ENCODE peak calls at places on chromosomes 13 and 19, in four cellular contexts. I, U, S and E are unnamed samples.

GRCh38 chr13:25756916-25757315 is 294.9 kb downstream of the SHISA2 start:
- DNase-seq in I (no peak), U (no peak), S (no peak), E (no peak)

GRCh38 chr13:85314686-85315085 is 484.5 kb downstream of the SLITRK6 start:
- DNase-seq in I (no peak), U (no peak), S (no peak), E (no peak)

GRCh38 chr19:55305491-55305890 is 19.6 kb downstream of the TMEM150B start:
- DNase-seq in I (peak; percentile 48), U (peak; percentile 46), S (no peak), E (no peak)

GRCh38 chr19:17766543-17767131 is 15.4 kb downstream of the FCHO1 start:
- DNase-seq in I (peak; percentile 71), U (peak; percentile 84), S (peak; percentile 77), E (peak; percentile 87)

GRCh38 chr19:47094557-47095517 is 18.7 kb downstream of the ZC3H4 start:
- DNase-seq in I (no peak), U (peak; percentile 29), S (no peak), E (no peak)

GRCh38 chr19:41541990-41542584 is 33.9 kb upstream of the CEACAM21 start:
- DNase-seq in I (no peak), U (peak; percentile 45), S (peak; percentile 4), E (peak; percentile 77)

GRCh38 chr19:7069042-7069903 is at the start of gene ZNF557:
- DNase-seq in I (peak; percentile 96), U (peak; percentile 99), S (peak; percentile 95), E (peak; percentile 99)

GRCh38 chr19:38693380-38694223 is 46.2 kb downstream of the ACTN4 start:
- DNase-seq in I (peak; percentile 89), U (peak; percentile 75), S (peak; percentile 63), E (no peak)

GRCh38 chr19:17706750-17707181 is 12.5 kb upstream of the MAP1S start:
- DNase-seq in I (peak; percentile 59), U (peak; percentile 32), S (peak; percentile 39), E (no peak)

GRCh38 chr13:51959773-51960172 is 51.5 kb downstream of the ATP7B start:
- DNase-seq in I (no peak), U (no peak), S (no peak), E (no peak)
- TF ChIP-seq CTCF in I (no peak), U (no peak), S (no peak), E (no peak)

GRCh38 chr19:11798391-11799296 is at the start of gene ZNF491:
- DNase-seq in I (peak; percentile 97), U (peak; percentile 92), S (peak; percentile 87), E (peak; percentile 86)
- TF ChIP-seq CTCF in I (peak; percentile 20), U (no peak), S (peak; percentile 31), E (no peak)

GRCh38 chr19:1672038-1672768 is 19.8 kb upstream of the TCF3 start:
- DNase-seq in I (peak; percentile 54), U (peak; percentile 42), S (peak; percentile 30), E (no peak)
- TF ChIP-seq CTCF in I (peak; percentile 94), U (peak; percentile 68), S (peak; percentile 75), E (peak; percentile 98)

GRCh38 chr13:99930925-99931324 is 40.6 kb downstream of the ZIC5 start:
- DNase-seq in I (no peak), U (no peak), S (no peak), E (no peak)
- TF ChIP-seq CTCF in I (no peak), U (no peak), S (no peak), E (no peak)